ENCODE peak calls at places on chromosomes 16 and 17, in seven cellular contexts. C is small intestine; Y is neural progenitor cell; B is aorta; S is osteoblast; M is CD8-positive, alpha-beta memory T cell; J is SK-N-SH. T is an unnamed sample. For H3K4me1, the result is how much of the 10 kb centered on the place peaks cover.

GRCh38 chr16:87345721-87346424 is 28.7 kb upstream of the C16orf95 start:
- DNase-seq in C (no peak), Y (peak), B (no peak), S (no peak), M (no peak), J (no peak), T (no peak)

GRCh38 chr16:68383858-68384257 is 64.5 kb downstream of the SMPD3 start:
- DNase-seq in C (no peak), Y (no peak), B (no peak), S (peak), M (no peak), J (no peak), T (no peak)

GRCh38 chr16:88747588-88748301 is 37.3 kb downstream of the PIEZO1 start:
- DNase-seq in C (peak), Y (no peak), B (no peak), S (no peak), M (no peak), J (no peak), T (peak)

GRCh38 chr17:8380049-8380448 is 2.9 kb downstream of the RPL26 start:
- DNase-seq in C (no peak), Y (no peak), B (no peak), S (no peak), M (no peak), J (no peak), T (no peak)

GRCh38 chr17:58172369-58173071 is 5.7 kb downstream of the OR4D2 start:
- DNase-seq in C (peak), Y (peak), B (no peak), S (no peak), M (peak), J (peak), T (peak)

GRCh38 chr16:49268667-49269066 is 13.0 kb downstream of the CBLN1 start:
- DNase-seq in C (no peak), Y (no peak), B (no peak), S (no peak), M (no peak), J (no peak), T (no peak)

GRCh38 chr16:67399218-67399733 is 6.0 kb upstream of the TPPP3 start:
- DNase-seq in C (no peak), Y (peak), B (no peak), S (peak), M (peak), J (peak), T (peak)

GRCh38 chr17:978110-979093 is 1.2 kb downstream of the NXN start:
- DNase-seq in C (no peak), Y (peak), B (peak), S (peak), M (peak), J (peak), T (no peak)

GRCh38 chr17:6069611-6070279 is 434 bp upstream of the WSCD1 start:
- DNase-seq in C (peak), Y (no peak), B (no peak), S (peak), M (peak), J (no peak), T (no peak)

GRCh38 chr17:78883090-78883532 is 19.9 kb downstream of the CEP295NL start:
- DNase-seq in C (peak), Y (no peak), B (peak), S (peak), M (no peak), J (peak), T (peak)
- H3K4me1 ChIP-seq in C (under half), Y (under half), B (under half), S (under half), M (under half), J (under half), T (under half)

GRCh38 chr16:50984688-50985087 is 166.4 kb downstream of the SALL1 start:
- DNase-seq in C (no peak), Y (no peak), B (no peak), S (no peak), M (no peak), J (no peak), T (no peak)
- H3K27ac ChIP-seq in C (no peak), Y (no peak), B (no peak), S (no peak), M (no peak), J (no peak), T (no peak)

DNA sequence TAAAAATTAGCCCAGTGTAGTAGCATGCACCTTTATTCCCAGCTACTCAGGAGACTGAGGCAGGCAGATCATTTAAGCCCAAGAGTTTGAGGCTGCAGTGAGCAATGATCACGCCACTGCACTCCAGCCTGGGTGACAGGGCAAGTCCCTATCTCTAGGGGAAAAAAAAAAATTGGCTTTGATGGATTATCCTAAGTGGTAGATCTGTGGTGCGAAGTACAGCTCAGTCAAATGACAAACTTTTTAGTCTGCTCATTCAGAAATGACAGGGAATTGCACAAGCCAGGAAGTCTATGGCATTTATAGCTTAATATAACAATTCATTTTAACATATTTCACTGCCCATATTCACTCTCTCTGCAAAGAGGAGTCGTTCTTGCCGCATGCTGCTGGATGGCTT is 33.0 kb downstream of the RNF157 start:
- DNase-seq in C (no peak), Y (no peak), B (no peak), S (no peak), M (no peak), J (no peak), T (no peak)
- H3K4me1 ChIP-seq in C (under half), Y (under half), B (under half), S (under half), M (under half), J (under half), T (under half)

GRCh38 chr16:79155904-79156303 is 444.6 kb downstream of the MAF start:
- DNase-seq in C (no peak), Y (no peak), B (no peak), S (no peak), M (no peak), J (no peak), T (no peak)
- H3K27ac ChIP-seq in C (no peak), Y (no peak), B (no peak), S (no peak), M (no peak), J (no peak), T (no peak)

DNA sequence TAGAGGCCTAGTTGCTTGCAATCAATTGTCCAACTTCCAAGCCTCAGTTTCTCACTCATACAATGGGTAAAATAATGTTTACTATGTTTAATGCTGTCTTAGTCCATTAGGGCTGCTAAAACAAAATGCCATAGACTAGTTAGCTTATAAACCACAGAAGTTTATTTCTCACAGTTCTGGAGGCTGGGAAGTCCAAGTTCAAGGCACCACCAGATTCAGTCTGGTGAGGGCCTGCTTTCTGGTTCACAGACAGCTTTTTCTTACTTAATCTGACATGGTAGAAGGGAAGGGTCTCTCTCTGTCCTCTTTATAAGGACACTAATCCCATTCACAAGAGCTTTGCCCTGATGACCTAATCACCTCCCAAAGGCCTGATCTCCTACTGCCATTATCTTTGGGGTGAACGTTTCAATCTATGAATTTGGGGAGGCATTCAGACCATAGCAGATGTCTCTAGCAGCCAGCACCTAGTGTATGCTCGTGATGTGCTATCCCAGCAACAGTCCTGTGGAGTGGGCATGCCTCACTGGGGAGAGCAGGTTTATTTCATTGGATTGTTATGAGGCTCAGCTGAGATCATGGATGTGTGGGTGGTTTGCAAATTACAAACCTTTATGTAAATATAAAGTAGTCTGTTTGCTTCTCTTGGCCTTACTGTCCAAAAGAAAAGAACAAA is 25.2 kb downstream of the YPEL2 start:
- DNase-seq in C (no peak), Y (no peak), B (no peak), S (no peak), M (no peak), J (no peak), T (no peak)
- H3K4me1 ChIP-seq in C (under half), Y (under half), B (under half), S (under half), M (half or more), J (under half), T (under half)